ENCODE peak calls at places on chromosome 5, in ten cellular contexts. H, J, V, A, E, P, T, I, B and O are unnamed samples.

GRCh38 chr5:154829181-154829588 is 21.2 kb downstream of the FAXDC2 start:
- DNase-seq in E (no peak), I (no peak), H (no peak), A (no peak), V (no peak), P (no peak), B (no peak), T (no peak), J (no peak), O (no peak)

GRCh38 chr5:158543539-158544387 is 556.0 kb downstream of the EBF1 start:
- DNase-seq in T (no peak), V (no peak), A (no peak), H (no peak), B (no peak), J (no peak), I (peak; percentile 76), P (peak; percentile 28), E (peak; percentile 3), O (no peak)

GRCh38 chr5:119331566-119332095 is 24.2 kb upstream of the TNFAIP8 start:
- DNase-seq in E (no peak), T (no peak), B (no peak), H (no peak), I (no peak), V (no peak), A (no peak), J (no peak), P (no peak), O (no peak)

GRCh38 chr5:27403248-27403882 is 365.0 kb upstream of the CDH9 start:
- DNase-seq in P (no peak), V (no peak), A (no peak), J (no peak), H (no peak), T (no peak), E (peak; percentile 4), B (no peak), I (peak; percentile 32), O (no peak)

GRCh38 chr5:157300564-157300963 is 34.6 kb downstream of the CYFIP2 start:
- DNase-seq in P (no peak), B (no peak), H (no peak), A (no peak), V (no peak), T (no peak), J (no peak), I (no peak), E (no peak), O (no peak)

GRCh38 chr5:115825948-115826347 is 9.5 kb upstream of the CDO1 start:
- DNase-seq in V (no peak), J (no peak), A (no peak), T (no peak), E (no peak), P (no peak), I (no peak), B (no peak), H (no peak), O (no peak)

GRCh38 chr5:132822650-132823480 is 7.6 kb downstream of the SHROOM1 start:
- DNase-seq in I (no peak), T (no peak), A (peak; percentile 51), B (no peak), P (no peak), V (no peak), E (no peak), H (peak; percentile 63), J (no peak), O (peak; percentile 19)

GRCh38 chr5:166576323-166576722 is 1715.1 kb upstream of the WWC1 start:
- DNase-seq in T (no peak), J (no peak), V (no peak), P (no peak), I (no peak), H (no peak), B (no peak), A (no peak), E (no peak), O (no peak)

GRCh38 chr5:103519550-103519949 is 43.0 kb downstream of the NUDT12 start:
- DNase-seq in V (no peak), T (no peak), A (no peak), J (no peak), P (no peak), E (no peak), H (no peak), B (no peak), I (peak; percentile 49), O (no peak)

GRCh38 chr5:75363111-75363510 is 26.1 kb downstream of the HMGCR start:
- DNase-seq in V (no peak), P (no peak), I (no peak), B (no peak), A (no peak), T (no peak), H (no peak), E (no peak), J (no peak), O (no peak)

GRCh38 chr5:38467353-38468040 is 88.9 kb downstream of the LIFR start:
- DNase-seq in I (peak; percentile 59), A (no peak), J (peak; percentile 53), E (peak; percentile 61), B (no peak), P (no peak), V (no peak), H (peak; percentile 80), T (no peak), O (no peak)

GRCh38 chr5:141359790-141360426 is at the start of gene PCDHGB2:
- DNase-seq in T (no peak), V (no peak), P (no peak), A (no peak), H (no peak), B (no peak), I (peak; percentile 70), J (no peak), E (peak; percentile 51), O (no peak)

DNA sequence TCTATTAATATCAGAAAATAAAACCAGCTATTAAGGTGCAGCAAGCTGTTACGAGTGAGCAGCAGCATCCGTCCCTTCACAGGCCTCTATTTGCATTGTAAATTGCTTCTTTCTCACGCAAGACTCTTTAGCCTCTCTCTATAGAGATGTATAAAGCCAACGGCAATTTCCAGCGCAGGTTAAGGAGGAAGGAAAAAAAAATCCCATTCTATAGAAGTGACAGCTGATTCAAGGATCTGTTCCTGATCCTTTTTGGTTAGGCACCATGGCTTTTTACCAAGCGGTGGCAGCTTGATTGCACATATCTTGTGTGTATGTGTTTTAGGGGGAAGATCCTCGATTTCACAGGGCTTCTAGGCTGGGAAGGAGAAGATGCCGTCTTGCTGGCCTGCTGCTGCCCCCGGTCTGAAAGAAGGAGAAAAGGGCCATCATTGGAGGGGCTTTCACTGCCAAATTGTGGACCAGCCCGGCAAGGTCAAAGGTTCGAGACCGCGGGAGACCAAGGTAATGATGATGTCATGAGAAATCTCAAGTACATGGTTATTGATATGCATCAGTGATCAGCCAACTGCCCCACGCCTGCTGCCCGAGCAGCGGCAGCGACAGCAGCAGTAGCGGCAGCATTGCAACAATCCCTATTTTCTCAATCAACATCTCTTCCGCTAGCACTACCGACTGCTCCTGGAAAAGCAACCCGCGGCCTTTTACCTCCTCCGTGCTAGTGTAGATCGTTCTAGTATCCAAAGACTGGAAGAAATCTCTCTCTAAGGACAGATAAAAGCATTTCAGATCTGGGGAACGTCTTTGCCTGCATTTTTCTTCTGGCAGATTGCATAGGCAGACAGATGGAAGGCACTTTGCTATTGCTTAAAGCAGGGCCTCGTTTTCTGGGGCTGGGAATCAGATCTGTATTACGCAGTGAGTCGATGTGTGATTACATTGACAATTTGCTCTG is 215.5 kb downstream of the MEF2C start:
- DNase-seq in A (no peak), B (no peak), I (no peak), H (no peak), T (no peak), J (no peak), V (no peak), P (no peak), E (no peak), O (no peak)
- H3K4me3 ChIP-seq in A (peak overlapping the region; percentile 45), B (no peak overlapping the region), I (peak overlapping the region; percentile 17), H (no peak overlapping the region), T (no peak overlapping the region), J (peak overlapping the region; percentile 48), V (peak overlapping the region; percentile 24), P (no peak overlapping the region), E (peak overlapping the region; percentile 56), O (no peak overlapping the region)

GRCh38 chr5:130836729-130837660 is 328.1 kb downstream of the HINT1 start:
- DNase-seq in E (peak; percentile 12), A (no peak), P (no peak), B (no peak), J (no peak), H (no peak), T (no peak), I (peak; percentile 25), V (no peak), O (no peak)
- H3K4me3 ChIP-seq in E (peak overlapping the region; percentile 38), A (peak overlapping the region; percentile 41), P (no peak overlapping the region), B (no peak overlapping the region), J (peak overlapping the region; percentile 28), H (no peak overlapping the region), T (no peak overlapping the region), I (no peak overlapping the region), V (no peak overlapping the region), O (no peak overlapping the region)

DNA sequence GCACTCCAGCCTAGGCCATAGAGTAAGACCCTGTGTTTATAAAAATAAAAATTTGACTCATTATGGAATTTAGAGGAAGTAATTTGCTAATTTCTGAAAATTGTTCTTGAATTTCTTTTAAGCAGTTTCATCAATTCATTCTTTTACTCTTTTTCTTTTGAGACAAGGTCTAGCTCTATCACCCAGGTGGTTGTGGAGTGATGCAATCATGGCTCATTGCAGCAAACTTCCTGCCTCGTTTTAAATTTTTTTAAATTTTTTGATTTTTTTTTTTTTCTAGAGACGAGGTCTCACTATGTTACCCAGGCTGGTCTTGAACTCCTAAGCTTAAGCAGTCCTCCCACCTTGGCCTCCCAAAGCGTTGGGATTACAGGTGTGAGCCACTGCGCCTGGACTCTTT is 3.1 kb upstream of the CAMLG start:
- DNase-seq in A (no peak), V (no peak), B (no peak), H (no peak), J (no peak), E (no peak), P (no peak), I (peak; percentile 9), T (no peak), O (no peak)
- H3K4me3 ChIP-seq in A (no peak overlapping the region), V (no peak overlapping the region), B (no peak overlapping the region), H (no peak overlapping the region), J (no peak overlapping the region), E (no peak overlapping the region), P (no peak overlapping the region), I (no peak overlapping the region), T (no peak overlapping the region), O (no peak overlapping the region)

GRCh38 chr5:111231053-111231586 is 6.9 kb downstream of the CAMK4 start:
- DNase-seq in I (no peak), B (no peak), T (no peak), H (no peak), J (no peak), P (no peak), V (no peak), A (no peak), E (no peak), O (no peak)

GRCh38 chr5:111229126-111229525 is 4.9 kb downstream of the CAMK4 start:
- DNase-seq in T (no peak), V (no peak), I (no peak), J (no peak), A (no peak), P (no peak), B (no peak), E (no peak), H (no peak), O (no peak)

GRCh38 chr5:111232311-111233049 is 8.3 kb downstream of the CAMK4 start:
- DNase-seq in H (no peak), B (no peak), V (no peak), A (no peak), I (no peak), E (no peak), P (no peak), T (no peak), J (no peak), O (no peak)

GRCh38 chr5:111227805-111228204 is 3.6 kb downstream of the CAMK4 start:
- DNase-seq in B (no peak), H (no peak), J (no peak), V (no peak), P (peak; percentile 60), I (peak; percentile 60), E (peak; percentile 3), T (peak; percentile 15), A (no peak), O (no peak)

GRCh38 chr5:111229871-111230812 is 6.0 kb downstream of the CAMK4 start:
- DNase-seq in V (no peak), B (no peak), H (no peak), E (no peak), J (no peak), T (no peak), P (no peak), A (no peak), I (no peak), O (no peak)
- H3K4me3 ChIP-seq in V (no peak overlapping the region), B (no peak overlapping the region), H (no peak overlapping the region), E (no peak overlapping the region), J (no peak overlapping the region), T (no peak overlapping the region), P (no peak overlapping the region), A (no peak overlapping the region), I (no peak overlapping the region), O (no peak overlapping the region)